ENCODE peak calls at places on chromosomes 11 and 22, in six cellular contexts. B is astrocyte of the spinal cord; Q is M059J; W is CD8-positive, alpha-beta T cell; Z is SW480; X is A549. I is an unnamed sample.

GRCh38 chr11:8765294-8765693 is 82.7 kb downstream of the RPL27A start:
- DNase-seq in B (peak), Q (peak), W (no peak), Z (no peak), X (peak), I (no peak)

GRCh38 chr11:1888811-1889526 is 2.7 kb downstream of the PRR33 start:
- DNase-seq in B (no peak), Q (no peak), W (peak), Z (no peak), X (no peak), I (no peak)

GRCh38 chr22:43643362-43643761 is 168.7 kb downstream of the EFCAB6 start:
- DNase-seq in B (no peak), Q (no peak), W (no peak), Z (no peak), X (no peak), I (no peak)

GRCh38 chr22:35470903-35471321 is 69.7 kb upstream of the RASD2 start:
- DNase-seq in B (no peak), Q (peak), W (no peak), Z (peak), X (no peak), I (no peak)

GRCh38 chr22:22716136-22716535 is 71.7 kb downstream of the GGTLC2 start:
- DNase-seq in B (no peak), Q (no peak), W (no peak), Z (no peak), X (no peak), I (no peak)

GRCh38 chr11:120384476-120384875 is 48.3 kb downstream of the ARHGEF12 start:
- DNase-seq in B (no peak), Q (peak), W (no peak), Z (no peak), X (no peak), I (no peak)

GRCh38 chr11:78419327-78419726 is 1.7 kb upstream of the GAB2 start:
- DNase-seq in B (peak), Q (peak), W (no peak), Z (no peak), X (peak), I (no peak)

GRCh38 chr11:48150213-48150612 is 66.4 kb upstream of the OR4B1 start:
- DNase-seq in B (peak), Q (no peak), W (no peak), Z (no peak), X (no peak), I (no peak)

GRCh38 chr11:120835601-120836228 is 188.2 kb upstream of the TBCEL start:
- DNase-seq in B (no peak), Q (no peak), W (no peak), Z (no peak), X (no peak), I (no peak)

GRCh38 chr22:22616636-22617035 is 27.8 kb upstream of the GGTLC2 start:
- DNase-seq in B (no peak), Q (no peak), W (no peak), Z (no peak), X (peak), I (peak)

GRCh38 chr11:65743928-65744698 is 23.5 kb upstream of the RNASEH2C start:
- DNase-seq in B (peak), Q (peak), W (no peak), Z (peak), X (peak), I (peak)

GRCh38 chr11:64466115-64466718 is 107.3 kb downstream of the RPS6KA4 start:
- DNase-seq in B (no peak), Q (no peak), W (no peak), Z (no peak), X (no peak), I (no peak)

GRCh38 chr11:127943763-127944162 is 643.6 kb downstream of the ETS1 start:
- DNase-seq in B (no peak), Q (peak), W (no peak), Z (no peak), X (no peak), I (no peak)

GRCh38 chr11:130313383-130314183 is 1.1 kb downstream of the ZBTB44 start:
- DNase-seq in B (peak), Q (no peak), W (no peak), Z (no peak), X (no peak), I (no peak)

GRCh38 chr22:46007003-46007847 is 30.3 kb upstream of the WNT7B start:
- DNase-seq in B (peak), Q (peak), W (no peak), Z (peak), X (peak), I (peak)

GRCh38 chr11:111183706-111184105 is 61.8 kb upstream of the POU2AF2 start:
- DNase-seq in B (no peak), Q (peak), W (no peak), Z (no peak), X (no peak), I (no peak)

GRCh38 chr11:1040428-1041148 is 4.1 kb upstream of the MUC6 start:
- DNase-seq in B (no peak), Q (peak), W (no peak), Z (no peak), X (no peak), I (peak)

GRCh38 chr11:123272565-123272964 is 77.5 kb upstream of the CLMP start:
- DNase-seq in B (no peak), Q (peak), W (no peak), Z (no peak), X (no peak), I (no peak)

GRCh38 chr11:131809203-131809948 is 439.0 kb downstream of the NTM start:
- DNase-seq in B (no peak), Q (peak), W (no peak), Z (no peak), X (no peak), I (no peak)

GRCh38 chr11:97454988-97455387 is 1065.2 kb downstream of the JRKL start:
- DNase-seq in B (peak), Q (peak), W (no peak), Z (peak), X (no peak), I (no peak)

GRCh38 chr22:19576460-19577421 is 52.5 kb upstream of the CLDN5 start:
- DNase-seq in B (peak), Q (peak), W (peak), Z (peak), X (no peak), I (peak)

I was measured in Calu3.